ENCODE peak calls at places on chromosome 16, in five cellular contexts. U, K, C, D and W are unnamed samples.

GRCh38 chr16:10663744-10664143 is 31.0 kb downstream of the TEKT5 start:
- DNase-seq in K (no peak), U (no peak), D (no peak), C (no peak), W (no peak)

GRCh38 chr16:3461120-3461519 is 17.6 kb downstream of the NAA60 start:
- DNase-seq in K (no peak), D (no peak), U (no peak), C (no peak), W (no peak)

GRCh38 chr16:16790597-16790996 is 411.7 kb downstream of the NPIPA7 start:
- DNase-seq in D (no peak), K (no peak), U (no peak), C (no peak), W (no peak)

GRCh38 chr16:83365166-83365565 is 442.6 kb upstream of the HSBP1 start:
- DNase-seq in U (peak), K (no peak), C (no peak), D (no peak), W (no peak)

GRCh38 chr16:60648260-60648659 is 1388.0 kb downstream of the CDH8 start:
- DNase-seq in D (peak), U (no peak), C (no peak), K (no peak), W (no peak)

GRCh38 chr16:24863582-24864437 is 18.0 kb downstream of the SLC5A11 start:
- DNase-seq in U (no peak), C (no peak), K (no peak), D (no peak), W (no peak)

GRCh38 chr16:25020112-25020591 is 5.0 kb upstream of the ARHGAP17 start:
- DNase-seq in C (no peak), U (no peak), D (no peak), K (no peak), W (no peak)

GRCh38 chr16:65532846-65533245 is 411.0 kb upstream of the CDH11 start:
- DNase-seq in K (no peak), C (no peak), U (no peak), D (no peak), W (no peak)

GRCh38 chr16:72654535-72654934 is 393.4 kb downstream of the ZFHX3 start:
- DNase-seq in C (no peak), D (no peak), K (no peak), U (no peak), W (no peak)

GRCh38 chr16:426115-426905 is 861 bp downstream of the RAB11FIP3 start:
- DNase-seq in K (no peak), D (peak), U (peak), C (no peak), W (no peak)

DNA sequence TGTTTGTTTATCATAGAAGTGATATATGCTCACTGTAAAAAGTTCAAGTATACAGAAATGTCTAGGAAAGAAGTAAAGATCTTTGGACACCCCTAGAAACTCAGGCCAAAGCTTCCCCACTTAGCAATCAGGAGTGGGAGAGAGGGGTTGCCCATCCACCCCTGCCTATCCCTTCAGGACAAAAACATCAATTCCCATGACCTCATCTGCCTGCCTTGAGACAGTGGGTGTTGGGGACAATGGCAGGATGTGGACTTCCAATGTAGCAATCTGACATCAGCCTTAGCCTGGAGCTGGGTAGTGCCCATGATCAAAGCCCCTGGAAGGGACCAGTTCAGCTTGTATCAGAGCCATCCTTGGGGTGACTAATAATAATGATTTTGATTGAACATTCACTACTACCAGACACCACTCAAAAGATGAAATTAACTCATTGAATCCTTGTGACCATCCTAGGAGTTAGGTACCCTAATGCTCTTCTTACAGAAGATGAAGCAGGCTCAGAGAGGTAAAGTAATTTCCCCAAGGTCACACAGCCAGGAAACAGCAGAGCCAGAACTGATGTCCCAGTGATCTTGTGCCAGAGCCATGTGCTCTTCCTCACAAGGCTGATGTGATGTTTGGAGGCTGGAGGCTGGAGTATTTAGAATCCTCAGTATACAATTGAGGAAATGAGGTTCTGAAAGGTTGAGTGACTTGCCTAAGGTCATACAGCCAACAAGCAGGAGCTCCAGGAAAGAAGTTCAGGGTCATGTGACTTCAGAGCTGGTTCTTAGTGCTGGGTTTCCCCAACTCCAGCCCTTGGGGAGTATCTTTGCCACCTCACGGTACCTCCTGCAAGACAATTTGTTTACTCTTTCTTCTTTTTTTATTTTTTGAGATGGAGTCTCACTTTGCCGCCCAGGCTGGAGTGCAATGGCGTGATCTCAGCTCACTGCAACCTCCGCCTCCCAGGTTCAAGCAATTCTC is 18.3 kb downstream of the ITPRIPL2 start:
- DNase-seq in D (no peak), C (no peak), U (peak), K (no peak), W (no peak)
- H3K18ac ChIP-seq in D (no peak), C (no peak), U (peak), K (no peak), W (no peak)

GRCh38 chr16:85826686-85827247 is 27.3 kb downstream of the COX4I1 start:
- DNase-seq in U (no peak), K (no peak), C (no peak), D (no peak), W (no peak)
- H2BK12ac ChIP-seq in U (no peak), K (no peak), C (peak), D (no peak), W (peak)

GRCh38 chr16:57284206-57284951 is at the start of gene PLLP:
- DNase-seq in C (no peak), D (peak), U (peak), K (peak), W (no peak)

GRCh38 chr16:57285379-57285778 is 907 bp upstream of the PLLP start:
- DNase-seq in D (no peak), C (no peak), K (no peak), U (no peak), W (no peak)

GRCh38 chr16:57283956-57284205 is 591 bp downstream of the PLLP start:
- DNase-seq in U (no peak), C (no peak), K (no peak), D (no peak), W (no peak)

GRCh38 chr16:57283214-57283955 is 1.1 kb downstream of the PLLP start:
- DNase-seq in C (no peak), K (no peak), D (peak), U (no peak), W (no peak)

GRCh38 chr16:57284952-57285263 is 436 bp upstream of the PLLP start:
- DNase-seq in K (peak), D (no peak), U (no peak), C (no peak), W (no peak)
- H3K18ac ChIP-seq in K (no peak), D (peak), U (no peak), C (no peak), W (peak)

DNA sequence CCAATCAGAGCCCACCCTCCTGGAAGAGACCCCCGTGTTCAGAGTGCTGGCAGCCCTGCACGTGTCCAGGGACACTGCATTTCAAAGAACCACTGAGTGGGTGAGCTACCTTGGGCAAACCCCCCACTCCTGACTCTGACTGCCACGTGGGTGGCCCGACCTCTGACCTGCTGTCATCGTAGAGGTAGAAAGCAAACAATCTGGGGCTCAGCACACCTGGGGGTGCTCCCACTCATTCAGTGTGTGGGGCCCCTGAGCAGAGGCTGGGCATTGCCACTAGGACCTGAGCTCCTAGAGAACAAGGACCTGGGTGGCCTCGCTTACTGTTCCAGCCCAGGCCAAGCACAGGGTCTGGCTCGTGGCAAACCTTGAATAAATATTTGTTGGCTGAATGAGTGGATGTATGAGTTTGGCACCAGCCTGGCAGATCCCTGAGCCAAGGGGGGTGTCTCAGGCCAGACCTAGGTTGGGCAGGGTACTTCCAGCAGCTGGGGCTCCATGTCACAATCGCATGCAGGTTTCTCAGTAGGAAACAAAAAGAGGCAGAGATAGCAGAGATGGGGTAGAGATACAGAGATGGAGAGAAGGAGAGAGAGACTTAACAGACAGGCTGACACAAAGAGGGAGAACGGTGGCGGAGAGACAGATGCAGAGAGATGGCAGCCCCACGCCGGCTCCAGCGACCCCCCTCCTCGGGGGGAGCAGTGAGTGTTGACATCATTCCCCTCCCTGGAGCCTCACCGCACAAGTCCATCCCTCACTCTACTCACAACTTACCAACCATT is 5.4 kb upstream of the DRC7 start:
- DNase-seq in K (no peak), C (no peak), D (no peak), U (no peak), W (no peak)
- H2BK12ac ChIP-seq in K (no peak), C (no peak), D (no peak), U (peak), W (no peak)

DNA sequence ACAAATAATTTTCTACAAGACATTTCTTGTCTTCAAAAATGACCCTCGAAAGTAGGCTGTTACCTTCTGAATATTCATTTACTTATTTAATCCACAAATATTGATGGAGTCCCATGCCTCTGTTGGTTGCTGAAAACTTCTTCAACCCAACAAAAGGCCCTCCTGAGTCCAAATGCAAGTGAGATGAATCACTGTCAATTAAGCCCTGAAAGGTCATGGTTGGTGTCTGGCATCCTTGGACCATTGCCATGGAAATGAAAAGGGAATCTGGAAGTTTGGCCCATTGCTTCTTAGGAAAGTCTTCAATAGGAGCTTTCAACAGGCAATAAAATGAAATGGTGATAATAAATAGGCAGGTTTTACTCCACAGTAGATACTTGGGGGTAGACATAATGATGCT is 364.7 kb upstream of the DYNLRB2 start:
- DNase-seq in K (no peak), D (no peak), C (no peak), U (no peak), W (no peak)
- H3K18ac ChIP-seq in K (no peak), D (no peak), C (no peak), U (no peak), W (no peak)

DNA sequence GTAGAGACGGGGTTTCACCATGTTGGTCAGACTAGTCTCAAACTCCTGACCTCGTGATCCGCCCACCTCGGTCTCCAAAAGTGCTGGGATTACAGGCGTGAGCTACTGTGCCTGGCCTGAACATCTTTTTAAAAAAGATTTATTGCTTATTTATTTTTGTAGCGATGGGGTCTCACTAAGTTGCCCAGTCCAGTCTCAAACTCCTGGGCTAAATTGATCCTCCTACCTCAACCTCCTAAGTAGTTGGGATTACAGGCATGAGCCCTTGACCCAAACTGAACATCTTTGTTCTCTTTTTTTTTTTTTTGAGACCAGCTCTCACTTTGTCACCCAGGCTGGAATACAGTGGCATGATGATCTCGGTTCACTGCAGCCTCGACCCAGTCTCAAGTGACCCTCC is 27.5 kb downstream of the DDX19A start:
- DNase-seq in C (no peak), D (no peak), U (no peak), K (no peak), W (no peak)
- H2BK12ac ChIP-seq in C (no peak), D (no peak), U (no peak), K (no peak), W (no peak)

GRCh38 chr16:88382491-88383400 is at the start of gene ZNF469:
- DNase-seq in D (no peak), C (no peak), U (peak), K (no peak), W (no peak)

GRCh38 chr16:88381820-88382451 is 823 bp upstream of the ZNF469 start:
- DNase-seq in D (no peak), C (peak), U (no peak), K (peak), W (no peak)

GRCh38 chr16:88384222-88385111 is 1.7 kb downstream of the ZNF469 start:
- DNase-seq in K (no peak), C (no peak), D (no peak), U (no peak), W (no peak)

GRCh38 chr16:88385112-88385594 is 2.4 kb downstream of the ZNF469 start:
- DNase-seq in D (no peak), K (no peak), U (no peak), C (no peak), W (no peak)

GRCh38 chr16:88383401-88384221 is 852 bp downstream of the ZNF469 start:
- DNase-seq in D (no peak), U (peak), C (no peak), K (no peak), W (no peak)
- H3K18ac ChIP-seq in D (no peak), U (peak), C (no peak), K (no peak), W (peak)

GRCh38 chr16:7051586-7052349 is 280.9 kb upstream of the RBFOX1 start:
- DNase-seq in D (peak), K (no peak), C (no peak), U (no peak), W (no peak)

GRCh38 chr16:7057458-7057857 is 275.2 kb upstream of the RBFOX1 start:
- DNase-seq in U (no peak), C (no peak), D (peak), K (no peak), W (no peak)

GRCh38 chr16:7055443-7055842 is 277.2 kb upstream of the RBFOX1 start:
- DNase-seq in C (no peak), U (no peak), D (peak), K (no peak), W (no peak)
- H2BK12ac ChIP-seq in C (no peak), U (no peak), D (no peak), K (no peak), W (no peak)

DNA sequence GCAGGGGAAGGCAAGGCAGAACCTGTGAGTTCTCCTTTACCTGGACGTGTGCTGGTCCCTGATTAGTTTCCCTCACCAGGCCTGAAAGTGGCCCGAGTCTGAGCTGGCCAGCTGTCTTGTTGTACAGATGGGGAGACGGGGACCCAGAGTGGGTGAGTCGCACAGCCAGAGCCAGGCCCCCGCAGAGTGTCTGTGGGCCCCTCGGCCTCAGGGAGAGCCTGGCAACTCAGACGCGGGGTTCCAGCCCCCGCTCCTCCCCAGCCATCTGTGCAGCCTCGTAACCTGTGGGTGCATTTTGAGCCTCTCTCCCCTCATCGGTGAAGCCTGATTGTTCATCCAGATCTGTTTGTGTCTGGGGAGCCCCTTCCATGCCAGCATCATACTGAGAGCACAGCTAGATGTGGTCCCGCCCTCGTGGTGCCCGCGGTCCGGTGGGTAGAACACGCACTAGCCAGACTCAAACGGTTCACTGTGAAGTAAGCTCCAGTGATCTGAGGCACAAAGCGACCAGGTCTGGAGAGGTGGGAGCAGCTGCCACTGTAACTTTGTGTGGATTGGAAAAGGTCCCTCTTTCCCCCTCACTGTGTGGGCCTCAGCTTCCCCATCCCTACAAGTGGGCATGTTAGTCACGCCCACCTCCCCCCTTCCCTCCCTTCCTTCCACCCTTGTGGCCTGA is 6.0 kb upstream of the NDRG4 start:
- DNase-seq in U (no peak), C (no peak), K (no peak), D (no peak), W (no peak)
- H3K18ac ChIP-seq in U (no peak), C (no peak), K (peak), D (no peak), W (peak)

GRCh38 chr16:6571044-6571443 is 761.6 kb upstream of the RBFOX1 start:
- DNase-seq in U (no peak), K (peak), D (no peak), C (no peak), W (no peak)
- H2BK12ac ChIP-seq in U (no peak), K (no peak), D (no peak), C (no peak), W (no peak)